ENCODE peak calls at places on chromosomes 11 and 22, in six cellular contexts. One of them, this sample, is unnamed.

GRCh38 chr22:44128961-44129613 is 51.6 kb upstream of the PARVG start:
- DNase-seq in lower lobe of right lung: peak
- DNase-seq in heart right ventricle: no peak
- DNase-seq in osteocyte: no peak
- DNase-seq in CD8-positive, alpha-beta T cell: no peak
- DNase-seq in endothelial cell: no peak
- DNase-seq in this sample: no peak

GRCh38 chr11:76083563-76084451 is 122.5 kb downstream of the WNT11 start:
- DNase-seq in lower lobe of right lung: no peak
- DNase-seq in heart right ventricle: no peak
- DNase-seq in osteocyte: no peak
- DNase-seq in CD8-positive, alpha-beta T cell: no peak
- DNase-seq in endothelial cell: no peak
- DNase-seq in this sample: no peak

GRCh38 chr11:68878022-68878421 is 25.6 kb downstream of the MRPL21 start:
- DNase-seq in lower lobe of right lung: no peak
- DNase-seq in heart right ventricle: no peak
- DNase-seq in osteocyte: no peak
- DNase-seq in CD8-positive, alpha-beta T cell: no peak
- DNase-seq in endothelial cell: no peak
- DNase-seq in this sample: no peak

GRCh38 chr22:35434061-35434750 is 34.3 kb downstream of the MCM5 start:
- DNase-seq in lower lobe of right lung: no peak
- DNase-seq in heart right ventricle: no peak
- DNase-seq in osteocyte: no peak
- DNase-seq in CD8-positive, alpha-beta T cell: no peak
- DNase-seq in endothelial cell: no peak
- DNase-seq in this sample: no peak

GRCh38 chr22:40578171-40578570 is 58.3 kb downstream of the MRTFA start:
- DNase-seq in lower lobe of right lung: no peak
- DNase-seq in heart right ventricle: no peak
- DNase-seq in osteocyte: no peak
- DNase-seq in CD8-positive, alpha-beta T cell: no peak
- DNase-seq in endothelial cell: no peak
- DNase-seq in this sample: no peak

GRCh38 chr11:22130462-22131053 is 62.3 kb upstream of the ANO5 start:
- DNase-seq in lower lobe of right lung: no peak
- DNase-seq in heart right ventricle: no peak
- DNase-seq in osteocyte: no peak
- DNase-seq in CD8-positive, alpha-beta T cell: no peak
- DNase-seq in endothelial cell: no peak
- DNase-seq in this sample: no peak

GRCh38 chr22:21856868-21857267 is 10.6 kb downstream of the MAPK1 start:
- DNase-seq in lower lobe of right lung: no peak
- DNase-seq in heart right ventricle: no peak
- DNase-seq in osteocyte: no peak
- DNase-seq in CD8-positive, alpha-beta T cell: no peak
- DNase-seq in endothelial cell: no peak
- DNase-seq in this sample: no peak

GRCh38 chr11:1130276-1131032 is 27.3 kb upstream of the MUC5AC start:
- DNase-seq in lower lobe of right lung: no peak
- DNase-seq in heart right ventricle: no peak
- DNase-seq in osteocyte: no peak
- DNase-seq in CD8-positive, alpha-beta T cell: peak
- DNase-seq in endothelial cell: no peak
- DNase-seq in this sample: no peak

GRCh38 chr11:4804280-4804679 is at the start of gene OR52R1:
- DNase-seq in lower lobe of right lung: no peak
- DNase-seq in heart right ventricle: no peak
- DNase-seq in osteocyte: no peak
- DNase-seq in CD8-positive, alpha-beta T cell: no peak
- DNase-seq in endothelial cell: no peak
- DNase-seq in this sample: no peak

GRCh38 chr11:16607675-16608644 is 130.5 kb upstream of the C11orf58 start:
- DNase-seq in lower lobe of right lung: peak
- DNase-seq in heart right ventricle: peak
- DNase-seq in osteocyte: no peak
- DNase-seq in CD8-positive, alpha-beta T cell: no peak
- DNase-seq in endothelial cell: peak
- DNase-seq in this sample: no peak

GRCh38 chr11:128776434-128777284 is 82.8 kb downstream of the FLI1 start:
- DNase-seq in lower lobe of right lung: no peak
- DNase-seq in heart right ventricle: peak
- DNase-seq in osteocyte: no peak
- DNase-seq in CD8-positive, alpha-beta T cell: peak
- DNase-seq in endothelial cell: peak
- DNase-seq in this sample: no peak

GRCh38 chr11:776459-777287 is 614 bp downstream of the GATD1 start:
- DNase-seq in lower lobe of right lung: peak
- DNase-seq in heart right ventricle: no peak
- DNase-seq in osteocyte: no peak
- DNase-seq in CD8-positive, alpha-beta T cell: no peak
- DNase-seq in endothelial cell: peak
- DNase-seq in this sample: peak

GRCh38 chr11:102599642-102600261 is 25.4 kb downstream of the MMP20 start:
- DNase-seq in lower lobe of right lung: no peak
- DNase-seq in heart right ventricle: no peak
- DNase-seq in osteocyte: no peak
- DNase-seq in CD8-positive, alpha-beta T cell: no peak
- DNase-seq in endothelial cell: no peak
- DNase-seq in this sample: no peak

GRCh38 chr11:65169164-65169641 is 830 bp upstream of the SPDYC start:
- DNase-seq in lower lobe of right lung: no peak
- DNase-seq in heart right ventricle: no peak
- DNase-seq in osteocyte: no peak
- DNase-seq in CD8-positive, alpha-beta T cell: no peak
- DNase-seq in endothelial cell: no peak
- DNase-seq in this sample: no peak

GRCh38 chr11:74090701-74091100 is 80.1 kb downstream of the C2CD3 start:
- DNase-seq in lower lobe of right lung: no peak
- DNase-seq in heart right ventricle: no peak
- DNase-seq in osteocyte: no peak
- DNase-seq in CD8-positive, alpha-beta T cell: no peak
- DNase-seq in endothelial cell: no peak
- DNase-seq in this sample: no peak

GRCh38 chr11:86397351-86397750 is 22.7 kb downstream of the CCDC81 start:
- DNase-seq in lower lobe of right lung: no peak
- DNase-seq in heart right ventricle: no peak
- DNase-seq in osteocyte: no peak
- DNase-seq in CD8-positive, alpha-beta T cell: no peak
- DNase-seq in endothelial cell: no peak
- DNase-seq in this sample: no peak

GRCh38 chr11:27509953-27510352 is 3.4 kb upstream of the LIN7C start:
- DNase-seq in lower lobe of right lung: no peak
- DNase-seq in heart right ventricle: no peak
- DNase-seq in osteocyte: no peak
- DNase-seq in CD8-positive, alpha-beta T cell: no peak
- DNase-seq in endothelial cell: no peak
- DNase-seq in this sample: no peak

GRCh38 chr11:15563054-15563453 is 448.3 kb downstream of the INSC start:
- DNase-seq in lower lobe of right lung: no peak
- DNase-seq in heart right ventricle: no peak
- DNase-seq in osteocyte: no peak
- DNase-seq in CD8-positive, alpha-beta T cell: no peak
- DNase-seq in endothelial cell: no peak
- DNase-seq in this sample: no peak

GRCh38 chr22:48980409-48980808 is 847.3 kb downstream of the BRD1 start:
- DNase-seq in lower lobe of right lung: no peak
- DNase-seq in heart right ventricle: no peak
- DNase-seq in osteocyte: no peak
- DNase-seq in CD8-positive, alpha-beta T cell: no peak
- DNase-seq in endothelial cell: no peak
- DNase-seq in this sample: no peak

GRCh38 chr11:32440372-32440888 is 5.1 kb upstream of the WT1 start:
- DNase-seq in lower lobe of right lung: no peak
- DNase-seq in heart right ventricle: no peak
- DNase-seq in osteocyte: no peak
- DNase-seq in CD8-positive, alpha-beta T cell: no peak
- DNase-seq in endothelial cell: no peak
- DNase-seq in this sample: no peak

GRCh38 chr22:35631597-35631996 is 14.5 kb upstream of the MB start:
- DNase-seq in lower lobe of right lung: peak
- DNase-seq in heart right ventricle: no peak
- DNase-seq in osteocyte: no peak
- DNase-seq in CD8-positive, alpha-beta T cell: peak
- DNase-seq in endothelial cell: peak
- DNase-seq in this sample: no peak

GRCh38 chr22:49953680-49954344 is 6.8 kb upstream of the PIM3 start:
- DNase-seq in lower lobe of right lung: no peak
- DNase-seq in heart right ventricle: no peak
- DNase-seq in osteocyte: no peak
- DNase-seq in CD8-positive, alpha-beta T cell: no peak
- DNase-seq in endothelial cell: no peak
- DNase-seq in this sample: no peak

GRCh38 chr11:64881476-64881875 is 3.1 kb upstream of the EHD1 start:
- DNase-seq in lower lobe of right lung: no peak
- DNase-seq in heart right ventricle: no peak
- DNase-seq in osteocyte: no peak
- DNase-seq in CD8-positive, alpha-beta T cell: no peak
- DNase-seq in endothelial cell: no peak
- DNase-seq in this sample: no peak

GRCh38 chr11:75450826-75451783 is 18.1 kb upstream of the KLHL35 start:
- DNase-seq in lower lobe of right lung: no peak
- DNase-seq in heart right ventricle: no peak
- DNase-seq in osteocyte: no peak
- DNase-seq in CD8-positive, alpha-beta T cell: peak
- DNase-seq in endothelial cell: peak
- DNase-seq in this sample: peak

GRCh38 chr11:65485820-65486219 is 13.0 kb upstream of the MALAT1 start:
- DNase-seq in lower lobe of right lung: no peak
- DNase-seq in heart right ventricle: no peak
- DNase-seq in osteocyte: no peak
- DNase-seq in CD8-positive, alpha-beta T cell: no peak
- DNase-seq in endothelial cell: no peak
- DNase-seq in this sample: no peak

GRCh38 chr22:37654556-37655251 is 3.8 kb upstream of the PDXP start:
- DNase-seq in lower lobe of right lung: no peak
- DNase-seq in heart right ventricle: no peak
- DNase-seq in osteocyte: no peak
- DNase-seq in CD8-positive, alpha-beta T cell: no peak
- DNase-seq in endothelial cell: no peak
- DNase-seq in this sample: no peak

GRCh38 chr11:45079075-45079444 is 67.4 kb upstream of the PRDM11 start:
- DNase-seq in lower lobe of right lung: no peak
- DNase-seq in heart right ventricle: no peak
- DNase-seq in osteocyte: no peak
- DNase-seq in CD8-positive, alpha-beta T cell: no peak
- DNase-seq in endothelial cell: no peak
- DNase-seq in this sample: peak

GRCh38 chr11:46615756-46616155 is 1.3 kb downstream of the HARBI1 start:
- DNase-seq in lower lobe of right lung: no peak
- DNase-seq in heart right ventricle: no peak
- DNase-seq in osteocyte: no peak
- DNase-seq in CD8-positive, alpha-beta T cell: no peak
- DNase-seq in endothelial cell: no peak
- DNase-seq in this sample: no peak

GRCh38 chr11:122294041-122294440 is 178.0 kb upstream of the BLID start:
- DNase-seq in lower lobe of right lung: no peak
- DNase-seq in heart right ventricle: no peak
- DNase-seq in osteocyte: no peak
- DNase-seq in CD8-positive, alpha-beta T cell: no peak
- DNase-seq in endothelial cell: no peak
- DNase-seq in this sample: no peak

DNA sequence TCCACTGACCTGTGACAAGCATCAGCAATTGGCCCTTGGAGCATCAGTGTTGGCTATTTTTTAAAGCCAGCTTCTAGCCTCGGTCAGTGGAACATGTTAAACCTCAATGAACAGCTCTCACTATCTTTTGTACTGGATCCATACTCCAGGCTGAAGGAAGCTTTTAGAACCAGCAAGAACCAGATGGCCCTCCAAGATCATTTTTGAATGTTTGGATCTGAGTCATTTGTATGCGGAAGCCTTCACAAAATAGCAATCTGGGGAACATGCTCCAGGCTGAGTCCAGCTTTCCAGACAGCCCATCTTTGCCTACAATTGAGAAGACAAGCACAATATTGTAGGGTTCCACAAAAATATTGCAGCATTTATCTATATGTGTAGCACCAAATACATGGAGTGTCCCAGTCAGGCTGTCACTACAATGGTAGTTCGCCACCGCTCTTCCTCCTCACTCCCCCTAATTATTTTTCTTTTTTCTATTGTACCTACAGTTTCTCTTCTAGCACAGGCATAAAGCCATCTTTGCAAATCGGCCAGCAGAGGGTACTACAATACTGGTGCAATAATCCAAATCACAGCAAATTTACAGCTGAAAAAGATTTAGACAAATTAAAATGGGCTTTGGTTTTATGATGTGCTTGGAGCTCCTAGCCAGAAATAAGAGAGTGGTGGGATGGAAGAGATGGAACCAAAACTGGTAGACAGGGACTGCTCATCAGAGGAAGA is 177.4 kb upstream of the BLID start:
- DNase-seq in lower lobe of right lung: no peak
- DNase-seq in heart right ventricle: no peak
- DNase-seq in osteocyte: no peak
- DNase-seq in CD8-positive, alpha-beta T cell: no peak
- DNase-seq in endothelial cell: no peak
- DNase-seq in this sample: no peak
- TF ChIP-seq CTCF in lower lobe of right lung: no peak
- TF ChIP-seq CTCF in heart right ventricle: peak
- TF ChIP-seq CTCF in osteocyte: no peak
- TF ChIP-seq CTCF in CD8-positive, alpha-beta T cell: no peak
- TF ChIP-seq CTCF in endothelial cell: no peak
- TF ChIP-seq CTCF in this sample: no peak

DNA sequence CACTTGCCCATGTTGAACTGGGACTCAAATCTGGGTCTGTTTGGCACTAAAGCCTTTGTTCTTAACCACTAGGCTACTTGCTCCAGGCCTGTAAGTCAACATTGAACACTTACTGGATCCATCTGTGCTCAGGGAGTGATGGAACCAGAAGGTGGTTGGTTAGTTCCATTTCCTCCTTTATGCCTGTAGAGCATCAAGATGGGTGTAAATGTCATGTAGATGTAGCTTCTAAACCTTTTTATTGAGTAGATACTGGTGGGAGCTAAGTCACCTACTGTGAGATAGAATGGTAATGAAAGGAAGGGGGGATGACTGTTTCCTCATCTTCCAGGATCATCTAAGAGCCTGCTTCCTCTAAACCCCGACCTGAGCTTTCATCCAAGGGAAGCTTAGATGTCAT is 38.6 kb upstream of the ALKBH3 start:
- DNase-seq in lower lobe of right lung: no peak
- DNase-seq in heart right ventricle: no peak
- DNase-seq in osteocyte: no peak
- DNase-seq in CD8-positive, alpha-beta T cell: no peak
- DNase-seq in endothelial cell: no peak
- DNase-seq in this sample: no peak
- TF ChIP-seq CTCF in lower lobe of right lung: no peak
- TF ChIP-seq CTCF in heart right ventricle: no peak
- TF ChIP-seq CTCF in osteocyte: no peak
- TF ChIP-seq CTCF in CD8-positive, alpha-beta T cell: no peak
- TF ChIP-seq CTCF in endothelial cell: no peak
- TF ChIP-seq CTCF in this sample: no peak

GRCh38 chr11:70105755-70106571 is 27.8 kb downstream of the ANO1 start:
- DNase-seq in lower lobe of right lung: no peak
- DNase-seq in heart right ventricle: no peak
- DNase-seq in osteocyte: no peak
- DNase-seq in CD8-positive, alpha-beta T cell: no peak
- DNase-seq in endothelial cell: no peak
- DNase-seq in this sample: no peak
- TF ChIP-seq CTCF in lower lobe of right lung: no peak
- TF ChIP-seq CTCF in heart right ventricle: no peak
- TF ChIP-seq CTCF in osteocyte: no peak
- TF ChIP-seq CTCF in CD8-positive, alpha-beta T cell: no peak
- TF ChIP-seq CTCF in endothelial cell: no peak
- TF ChIP-seq CTCF in this sample: no peak

GRCh38 chr11:122509899-122510298 is 145.6 kb upstream of the UBASH3B start:
- DNase-seq in lower lobe of right lung: no peak
- DNase-seq in heart right ventricle: no peak
- DNase-seq in osteocyte: no peak
- DNase-seq in CD8-positive, alpha-beta T cell: no peak
- DNase-seq in endothelial cell: no peak
- DNase-seq in this sample: no peak
- TF ChIP-seq CTCF in lower lobe of right lung: no peak
- TF ChIP-seq CTCF in heart right ventricle: no peak
- TF ChIP-seq CTCF in osteocyte: no peak
- TF ChIP-seq CTCF in CD8-positive, alpha-beta T cell: no peak
- TF ChIP-seq CTCF in endothelial cell: no peak
- TF ChIP-seq CTCF in this sample: no peak